ENCODE peak calls at places on chromosomes 6 and 20, in four cellular contexts. One of them, this sample, is unnamed.

GRCh38 chr6:145669627-145670034 is 65.7 kb downstream of the EPM2A start:
- DNase-seq in cardiac septum: no peak
- DNase-seq in NCI-H1105 treated with DMSO at 0.1 percent for 48 hours: no peak
- DNase-seq in Kasumi-1: no peak
- DNase-seq in this sample: no peak

GRCh38 chr6:139765825-139766285 is 391.4 kb upstream of the CITED2 start:
- DNase-seq in cardiac septum: no peak
- DNase-seq in NCI-H1105 treated with DMSO at 0.1 percent for 48 hours: no peak
- DNase-seq in Kasumi-1: no peak
- DNase-seq in this sample: no peak

GRCh38 chr6:158014505-158015187 is 33.0 kb downstream of the SYNJ2 start:
- DNase-seq in cardiac septum: peak
- DNase-seq in NCI-H1105 treated with DMSO at 0.1 percent for 48 hours: no peak
- DNase-seq in Kasumi-1: no peak
- DNase-seq in this sample: no peak

GRCh38 chr20:11235058-11235457 is 561.3 kb upstream of the JAG1 start:
- DNase-seq in cardiac septum: no peak
- DNase-seq in NCI-H1105 treated with DMSO at 0.1 percent for 48 hours: no peak
- DNase-seq in Kasumi-1: no peak
- DNase-seq in this sample: no peak

GRCh38 chr20:61140576-61140975 is 111.5 kb upstream of the CDH4 start:
- DNase-seq in cardiac septum: no peak
- DNase-seq in NCI-H1105 treated with DMSO at 0.1 percent for 48 hours: no peak
- DNase-seq in Kasumi-1: no peak
- DNase-seq in this sample: no peak

GRCh38 chr6:15464211-15464725 is 198.6 kb downstream of the DTNBP1 start:
- DNase-seq in cardiac septum: no peak
- DNase-seq in NCI-H1105 treated with DMSO at 0.1 percent for 48 hours: peak
- DNase-seq in Kasumi-1: peak
- DNase-seq in this sample: peak

GRCh38 chr20:20803011-20803410 is 90.6 kb upstream of the RALGAPA2 start:
- DNase-seq in cardiac septum: no peak
- DNase-seq in NCI-H1105 treated with DMSO at 0.1 percent for 48 hours: no peak
- DNase-seq in Kasumi-1: no peak
- DNase-seq in this sample: no peak

GRCh38 chr6:35443341-35444030 is 8.7 kb upstream of the FANCE start:
- DNase-seq in cardiac septum: no peak
- DNase-seq in NCI-H1105 treated with DMSO at 0.1 percent for 48 hours: no peak
- DNase-seq in Kasumi-1: no peak
- DNase-seq in this sample: no peak

GRCh38 chr20:62064788-62065668 is 653 bp downstream of the TAF4 start:
- DNase-seq in cardiac septum: no peak
- DNase-seq in NCI-H1105 treated with DMSO at 0.1 percent for 48 hours: peak
- DNase-seq in Kasumi-1: no peak
- DNase-seq in this sample: peak

GRCh38 chr6:16334671-16335070 is 96.3 kb downstream of the GMPR start:
- DNase-seq in cardiac septum: no peak
- DNase-seq in NCI-H1105 treated with DMSO at 0.1 percent for 48 hours: no peak
- DNase-seq in Kasumi-1: peak
- DNase-seq in this sample: no peak

GRCh38 chr20:62359491-62360121 is 7.5 kb downstream of the LAMA5 start:
- DNase-seq in cardiac septum: no peak
- DNase-seq in NCI-H1105 treated with DMSO at 0.1 percent for 48 hours: no peak
- DNase-seq in Kasumi-1: no peak
- DNase-seq in this sample: no peak

GRCh38 chr20:47687095-47687987 is 97.9 kb downstream of the SULF2 start:
- DNase-seq in cardiac septum: no peak
- DNase-seq in NCI-H1105 treated with DMSO at 0.1 percent for 48 hours: no peak
- DNase-seq in Kasumi-1: no peak
- DNase-seq in this sample: no peak